ENCODE peak calls at places on chromosomes 2 and 18, in five cellular contexts. One of them, this sample, is unnamed.
A peak's percentile ranks its signal among the peaks of the same experiment; 100 is the strongest.

GRCh38 chr2:188517549-188518255 is 226.0 kb downstream of the GULP1 start:
- DNase-seq in PC-9: no peak
- DNase-seq in spleen: no peak
- DNase-seq in Peyer's patch: no peak
- DNase-seq in pancreas: no peak
- DNase-seq in this sample: no peak

GRCh38 chr2:11692966-11693521 is 23.0 kb upstream of the NTSR2 start:
- DNase-seq in PC-9: peak; percentile 65
- DNase-seq in spleen: peak; percentile 34
- DNase-seq in Peyer's patch: peak; percentile 58
- DNase-seq in pancreas: peak; percentile 88
- DNase-seq in this sample: peak; percentile 77

GRCh38 chr2:6177796-6178195 is 485.6 kb downstream of the SOX11 start:
- DNase-seq in PC-9: no peak
- DNase-seq in spleen: no peak
- DNase-seq in Peyer's patch: no peak
- DNase-seq in pancreas: no peak
- DNase-seq in this sample: no peak

GRCh38 chr2:121470917-121471316 is 59.8 kb upstream of the RNU4ATAC start:
- DNase-seq in PC-9: no peak
- DNase-seq in spleen: no peak
- DNase-seq in Peyer's patch: no peak
- DNase-seq in pancreas: no peak
- DNase-seq in this sample: no peak

GRCh38 chr2:120589782-120590608 is 145.7 kb upstream of the GLI2 start:
- DNase-seq in PC-9: peak; percentile 79
- DNase-seq in spleen: no peak
- DNase-seq in Peyer's patch: no peak
- DNase-seq in pancreas: no peak
- DNase-seq in this sample: no peak

GRCh38 chr2:189553689-189554088 is 26.9 kb downstream of the SLC40A1 start:
- DNase-seq in PC-9: no peak
- DNase-seq in spleen: no peak
- DNase-seq in Peyer's patch: no peak
- DNase-seq in pancreas: no peak
- DNase-seq in this sample: no peak

GRCh38 chr2:209901187-209901586 is 101.3 kb upstream of the RPE start:
- DNase-seq in PC-9: no peak
- DNase-seq in spleen: no peak
- DNase-seq in Peyer's patch: no peak
- DNase-seq in pancreas: no peak
- DNase-seq in this sample: no peak

GRCh38 chr2:9846554-9846953 is 3.3 kb downstream of the TAF1B start:
- DNase-seq in PC-9: peak; percentile 96
- DNase-seq in spleen: no peak
- DNase-seq in Peyer's patch: no peak
- DNase-seq in pancreas: no peak
- DNase-seq in this sample: no peak

GRCh38 chr2:166831930-166832329 is 56.4 kb upstream of the XIRP2 start:
- DNase-seq in PC-9: no peak
- DNase-seq in spleen: no peak
- DNase-seq in Peyer's patch: no peak
- DNase-seq in pancreas: no peak
- DNase-seq in this sample: no peak

GRCh38 chr2:209937893-209938292 is 64.5 kb upstream of the RPE start:
- DNase-seq in PC-9: no peak
- DNase-seq in spleen: no peak
- DNase-seq in Peyer's patch: no peak
- DNase-seq in pancreas: no peak
- DNase-seq in this sample: no peak

GRCh38 chr2:52995439-52995838 is 772.2 kb upstream of the CHAC2 start:
- DNase-seq in PC-9: no peak
- DNase-seq in spleen: no peak
- DNase-seq in Peyer's patch: no peak
- DNase-seq in pancreas: no peak
- DNase-seq in this sample: no peak

GRCh38 chr18:76604642-76605240 is 109.7 kb upstream of the ZNF516 start:
- DNase-seq in PC-9: peak; percentile 41
- DNase-seq in spleen: no peak
- DNase-seq in Peyer's patch: no peak
- DNase-seq in pancreas: no peak
- DNase-seq in this sample: no peak

GRCh38 chr18:49731860-49732311 is 81.4 kb downstream of the ACAA2 start:
- DNase-seq in PC-9: peak; percentile 55
- DNase-seq in spleen: no peak
- DNase-seq in Peyer's patch: peak; percentile 20
- DNase-seq in pancreas: no peak
- DNase-seq in this sample: no peak

DNA sequence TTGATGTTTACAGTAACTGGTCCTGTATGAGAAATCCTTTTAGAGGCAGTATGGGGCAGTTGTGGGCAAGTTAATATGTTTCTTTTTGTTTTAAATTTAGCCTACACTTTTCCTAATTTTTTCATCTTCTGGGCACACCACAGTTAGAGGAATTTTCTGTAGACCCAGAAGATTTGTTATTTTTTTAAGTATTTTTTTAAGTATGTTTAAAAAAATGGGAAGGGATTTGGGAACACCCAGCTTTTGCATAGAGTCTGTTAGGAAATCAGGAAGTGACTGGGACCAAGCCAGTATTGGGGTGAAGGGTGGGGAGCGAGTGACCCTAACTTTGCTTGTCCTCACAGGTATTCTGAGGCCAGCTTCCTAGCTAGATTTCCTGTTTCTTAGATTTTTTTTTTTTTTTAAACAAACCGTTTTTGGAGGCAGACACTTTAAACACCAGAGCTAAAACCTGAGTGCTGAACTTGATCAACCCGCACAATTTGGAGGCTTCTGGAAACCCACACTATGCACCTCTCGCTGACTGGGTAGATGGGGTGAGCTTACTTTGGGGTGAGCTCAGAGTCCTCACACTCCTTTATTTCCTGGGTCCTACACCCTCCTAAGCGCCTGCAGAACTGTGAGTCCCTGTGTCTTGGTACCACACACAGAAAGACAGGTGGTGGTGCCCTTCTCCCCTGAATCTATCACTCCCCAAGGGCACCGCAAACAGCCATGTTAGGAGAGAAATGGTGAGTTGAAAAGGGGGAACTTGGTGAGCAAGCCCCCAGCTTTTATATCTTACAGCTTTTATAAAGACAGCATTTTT is 5.2 kb downstream of the GATA6 start:
- DNase-seq in PC-9: no peak
- DNase-seq in spleen: no peak
- DNase-seq in Peyer's patch: no peak
- DNase-seq in pancreas: peak; percentile 56
- DNase-seq in this sample: peak; percentile 36
- H3K4me3 ChIP-seq in PC-9: peak overlapping the region; percentile 14
- H3K4me3 ChIP-seq in spleen: peak overlapping the region; percentile 68
- H3K4me3 ChIP-seq in Peyer's patch: no peak overlapping the region
- H3K4me3 ChIP-seq in pancreas: peak overlapping the region; percentile 14
- H3K4me3 ChIP-seq in this sample: peak overlapping the region; percentile 86

GRCh38 chr2:230811508-230811907 is 53.2 kb upstream of the ITM2C start:
- DNase-seq in PC-9: no peak
- DNase-seq in spleen: no peak
- DNase-seq in Peyer's patch: no peak
- DNase-seq in pancreas: no peak
- DNase-seq in this sample: no peak

GRCh38 chr2:230819433-230819832 is 45.3 kb upstream of the ITM2C start:
- DNase-seq in PC-9: no peak
- DNase-seq in spleen: no peak
- DNase-seq in Peyer's patch: no peak
- DNase-seq in pancreas: no peak
- DNase-seq in this sample: no peak

GRCh38 chr2:230812041-230812440 is 52.7 kb upstream of the ITM2C start:
- DNase-seq in PC-9: peak; percentile 65
- DNase-seq in spleen: no peak
- DNase-seq in Peyer's patch: no peak
- DNase-seq in pancreas: no peak
- DNase-seq in this sample: no peak

GRCh38 chr2:230816735-230817134 is 48.0 kb upstream of the ITM2C start:
- DNase-seq in PC-9: no peak
- DNase-seq in spleen: no peak
- DNase-seq in Peyer's patch: no peak
- DNase-seq in pancreas: peak; percentile 41
- DNase-seq in this sample: no peak

DNA sequence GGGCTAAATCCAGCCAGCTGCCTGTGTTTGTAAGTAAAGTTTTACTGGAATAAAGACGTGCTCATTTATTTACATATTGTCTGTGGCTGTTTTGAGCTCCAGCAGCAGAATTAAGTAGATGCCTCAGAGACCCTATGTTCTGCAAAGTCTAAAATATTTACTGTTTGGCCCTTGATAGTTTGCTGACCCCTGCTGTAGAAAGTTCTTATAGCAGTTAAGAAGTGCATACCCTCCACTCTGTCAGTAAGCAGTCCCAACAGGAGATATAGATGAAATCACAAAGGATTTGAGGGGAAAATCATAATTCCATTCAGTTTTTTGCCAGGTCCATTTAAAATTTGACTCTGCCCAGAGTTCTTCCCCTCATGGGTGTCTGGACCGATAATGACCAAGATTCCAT is 50.1 kb upstream of the ITM2C start:
- DNase-seq in PC-9: no peak
- DNase-seq in spleen: no peak
- DNase-seq in Peyer's patch: no peak
- DNase-seq in pancreas: no peak
- DNase-seq in this sample: no peak
- TF ChIP-seq CTCF in PC-9: peak; percentile 59
- TF ChIP-seq CTCF in spleen: no peak
- TF ChIP-seq CTCF in Peyer's patch: no peak
- TF ChIP-seq CTCF in pancreas: no peak
- TF ChIP-seq CTCF in this sample: no peak

GRCh38 chr2:24353933-24354332 is 6.4 kb downstream of the ITSN2 start:
- DNase-seq in PC-9: no peak
- DNase-seq in spleen: no peak
- DNase-seq in Peyer's patch: no peak
- DNase-seq in pancreas: no peak
- DNase-seq in this sample: no peak

GRCh38 chr2:24351981-24352380 is 8.4 kb downstream of the ITSN2 start:
- DNase-seq in PC-9: no peak
- DNase-seq in spleen: no peak
- DNase-seq in Peyer's patch: no peak
- DNase-seq in pancreas: no peak
- DNase-seq in this sample: no peak

GRCh38 chr2:24352664-24353063 is 7.7 kb downstream of the ITSN2 start:
- DNase-seq in PC-9: no peak
- DNase-seq in spleen: no peak
- DNase-seq in Peyer's patch: no peak
- DNase-seq in pancreas: no peak
- DNase-seq in this sample: no peak

GRCh38 chr2:24354382-24354781 is 6.0 kb downstream of the ITSN2 start:
- DNase-seq in PC-9: no peak
- DNase-seq in spleen: no peak
- DNase-seq in Peyer's patch: no peak
- DNase-seq in pancreas: no peak
- DNase-seq in this sample: no peak

GRCh38 chr2:24353364-24353763 is 7.0 kb downstream of the ITSN2 start:
- DNase-seq in PC-9: no peak
- DNase-seq in spleen: no peak
- DNase-seq in Peyer's patch: no peak
- DNase-seq in pancreas: no peak
- DNase-seq in this sample: no peak
- H3K27ac ChIP-seq in PC-9: no peak overlapping the region
- H3K27ac ChIP-seq in spleen: no peak overlapping the region
- H3K27ac ChIP-seq in Peyer's patch: no peak overlapping the region
- H3K27ac ChIP-seq in pancreas: no peak overlapping the region
- H3K27ac ChIP-seq in this sample: no peak overlapping the region

GRCh38 chr2:108594132-108594981 is 60.1 kb downstream of the LIMS1 start:
- DNase-seq in PC-9: peak; percentile 62
- DNase-seq in spleen: no peak
- DNase-seq in Peyer's patch: no peak
- DNase-seq in pancreas: no peak
- DNase-seq in this sample: no peak
- H3K4me3 ChIP-seq in PC-9: no peak overlapping the region
- H3K4me3 ChIP-seq in spleen: no peak overlapping the region
- H3K4me3 ChIP-seq in Peyer's patch: no peak overlapping the region
- H3K4me3 ChIP-seq in pancreas: no peak overlapping the region
- H3K4me3 ChIP-seq in this sample: no peak overlapping the region

DNA sequence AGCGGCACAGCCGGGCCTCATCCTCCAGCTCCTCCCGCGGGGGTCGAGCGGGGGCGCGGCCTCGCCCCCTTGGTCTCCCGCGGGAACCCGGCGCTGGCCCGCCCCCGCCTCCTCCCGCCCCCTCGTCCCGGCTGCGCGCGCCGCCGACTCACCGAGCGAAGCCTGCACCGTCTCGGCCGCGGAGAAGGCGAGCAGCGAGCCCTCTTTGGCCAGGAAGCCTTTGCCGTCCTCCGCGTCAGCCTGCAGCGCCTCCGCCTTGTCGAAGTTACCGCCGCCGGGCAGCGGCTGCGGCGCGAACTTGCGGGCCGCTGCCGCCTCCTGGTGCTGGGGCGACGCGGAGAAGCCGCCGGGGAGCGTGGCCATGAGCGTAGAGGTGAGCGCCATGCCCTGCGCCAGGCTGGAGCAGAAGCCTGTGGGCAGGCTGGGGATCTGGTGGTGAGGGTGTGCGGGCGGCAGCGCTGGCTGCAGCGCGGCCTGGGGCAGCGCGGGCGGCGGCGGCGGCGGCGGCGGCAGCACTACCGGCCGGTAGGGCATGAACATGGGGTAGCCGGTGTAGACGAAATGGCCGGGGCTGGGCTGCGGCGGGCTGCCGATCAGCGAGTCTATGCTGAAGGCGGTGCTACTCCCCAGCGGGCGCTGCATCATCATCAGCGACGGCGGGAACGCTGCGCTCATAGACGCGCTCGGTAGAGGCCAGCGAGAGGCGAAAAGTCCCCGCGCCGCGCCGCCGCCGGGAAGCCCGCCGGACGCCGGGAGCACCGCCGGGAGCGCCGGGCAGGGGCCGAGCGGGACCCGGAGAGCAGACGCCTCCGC is 683 bp downstream of the GBX2 start:
- DNase-seq in PC-9: peak; percentile 39
- DNase-seq in spleen: peak; percentile 71
- DNase-seq in Peyer's patch: no peak
- DNase-seq in pancreas: no peak
- DNase-seq in this sample: no peak
- TF ChIP-seq CTCF in PC-9: peak; percentile 32
- TF ChIP-seq CTCF in spleen: no peak
- TF ChIP-seq CTCF in Peyer's patch: no peak
- TF ChIP-seq CTCF in pancreas: no peak
- TF ChIP-seq CTCF in this sample: peak; percentile 17

DNA sequence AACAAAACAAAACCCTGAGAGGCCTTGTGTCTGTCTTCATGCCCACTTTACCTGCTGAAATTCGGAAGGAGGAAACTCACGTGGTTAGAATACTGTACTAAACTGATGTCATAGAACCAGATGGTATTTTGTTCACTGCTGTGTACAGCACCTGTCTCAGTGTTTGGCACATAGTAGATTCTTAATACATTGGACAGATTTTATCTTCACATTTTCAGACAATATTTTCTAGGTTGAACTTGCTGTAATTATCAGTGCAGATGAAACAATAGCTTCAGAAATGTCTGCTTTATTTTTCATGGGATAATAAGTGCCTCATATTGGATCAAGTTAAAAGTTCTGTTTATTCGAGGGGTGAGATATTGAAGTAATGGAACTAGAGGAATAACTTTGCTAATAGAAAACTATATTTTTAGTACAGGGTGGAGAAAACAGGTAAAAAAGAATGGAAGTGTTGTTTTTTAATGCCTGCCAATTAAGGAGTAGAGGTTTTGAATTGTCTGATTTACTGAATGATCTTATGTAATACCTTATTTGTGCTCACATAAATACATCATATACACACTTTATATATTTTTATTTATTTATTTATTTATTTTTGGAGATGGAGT is 23.7 kb downstream of the DDX1 start:
- DNase-seq in PC-9: no peak
- DNase-seq in spleen: no peak
- DNase-seq in Peyer's patch: no peak
- DNase-seq in pancreas: no peak
- DNase-seq in this sample: no peak
- H3K27ac ChIP-seq in PC-9: no peak overlapping the region
- H3K27ac ChIP-seq in spleen: no peak overlapping the region
- H3K27ac ChIP-seq in Peyer's patch: no peak overlapping the region
- H3K27ac ChIP-seq in pancreas: no peak overlapping the region
- H3K27ac ChIP-seq in this sample: no peak overlapping the region

This sample was measured in transverse colon.